ENCODE peak calls at places on chromosomes 13 and 19, in eight cellular contexts. A is Peyer's patch, D is uterus, T is body of pancreas, S is tibial nerve, Z is stomach, E is heart left ventricle, F is suprapubic skin. O is an unnamed sample.

GRCh38 chr19:33428627-33429013 is 55.1 kb downstream of the CEBPG start:
- DNase-seq in A (no peak), D (no peak), T (no peak), S (no peak), Z (no peak), E (no peak), F (peak; percentile 49), O (no peak)

GRCh38 chr13:33520480-33520839 is 234.9 kb upstream of the STARD13 start:
- DNase-seq in A (no peak), D (no peak), T (no peak), S (no peak), Z (no peak), E (no peak), F (no peak), O (no peak)

GRCh38 chr19:10320602-10321416 is 5.0 kb upstream of the FDX2 start:
- DNase-seq in A (no peak), D (no peak), T (no peak), S (no peak), Z (no peak), E (no peak), F (no peak), O (no peak)

GRCh38 chr19:5627395-5627904 is 4.6 kb downstream of the SAFB start:
- DNase-seq in A (peak; percentile 80), D (no peak), T (peak; percentile 30), S (peak; percentile 73), Z (peak; percentile 39), E (peak; percentile 74), F (no peak), O (no peak)

GRCh38 chr19:38218204-38218603 is 5.8 kb downstream of the DPF1 start:
- DNase-seq in A (no peak), D (no peak), T (no peak), S (no peak), Z (no peak), E (no peak), F (no peak), O (no peak)

GRCh38 chr13:74571811-74572210 is 437.6 kb upstream of the KLF12 start:
- DNase-seq in A (no peak), D (no peak), T (no peak), S (no peak), Z (no peak), E (no peak), F (no peak), O (no peak)

GRCh38 chr13:40758811-40759210 is 12.2 kb downstream of the MRPS31 start:
- DNase-seq in A (no peak), D (no peak), T (no peak), S (no peak), Z (no peak), E (no peak), F (no peak), O (no peak)

GRCh38 chr13:23378009-23378632 is 55.4 kb downstream of the SACS start:
- DNase-seq in A (peak; percentile 61), D (peak; percentile 41), T (no peak), S (peak; percentile 38), Z (no peak), E (no peak), F (no peak), O (peak; percentile 38)

GRCh38 chr13:58883405-58883804 is 1251.9 kb downstream of the PCDH17 start:
- DNase-seq in A (no peak), D (no peak), T (no peak), S (no peak), Z (no peak), E (no peak), F (no peak), O (no peak)

GRCh38 chr13:43664700-43665191 is 122.0 kb downstream of the ENOX1 start:
- DNase-seq in A (no peak), D (peak; percentile 27), T (peak; percentile 13), S (no peak), Z (peak; percentile 35), E (peak; percentile 48), F (no peak), O (peak; percentile 27)

GRCh38 chr19:45789035-45789786 is 3.4 kb downstream of the DMWD start:
- DNase-seq in A (no peak), D (no peak), T (no peak), S (no peak), Z (no peak), E (no peak), F (no peak), O (no peak)

GRCh38 chr19:48632692-48633147 is 4.5 kb downstream of the DBP start:
- DNase-seq in A (peak; percentile 68), D (no peak), T (no peak), S (no peak), Z (no peak), E (no peak), F (no peak), O (no peak)

GRCh38 chr19:48634424-48635262 is 2.5 kb downstream of the DBP start:
- DNase-seq in A (peak; percentile 98), D (peak; percentile 98), T (peak; percentile 98), S (peak; percentile 97), Z (peak; percentile 99), E (peak; percentile 98), F (peak; percentile 99), O (peak; percentile 98)

GRCh38 chr19:48635263-48635965 is 1.8 kb downstream of the DBP start:
- DNase-seq in A (peak; percentile 83), D (peak; percentile 80), T (peak; percentile 72), S (peak; percentile 76), Z (peak; percentile 75), E (peak; percentile 87), F (no peak), O (peak; percentile 84)

GRCh38 chr19:48633148-48634035 is 3.8 kb downstream of the DBP start:
- DNase-seq in A (peak; percentile 91), D (no peak), T (no peak), S (no peak), Z (no peak), E (no peak), F (no peak), O (no peak)

GRCh38 chr19:48634036-48634342 is 3.2 kb downstream of the DBP start:
- DNase-seq in A (no peak), D (no peak), T (no peak), S (no peak), Z (no peak), E (no peak), F (no peak), O (no peak)
- H3K4me3 ChIP-seq in A (peak overlapping the region; percentile 91), D (peak overlapping the region; percentile 12), T (no peak overlapping the region), S (no peak overlapping the region), Z (peak overlapping the region; percentile 22), E (peak overlapping the region; percentile 80), F (peak overlapping the region; percentile 82), O (peak overlapping the region; percentile 26)

GRCh38 chr19:47331490-47331889 is 485 bp upstream of the C5AR2 start:
- DNase-seq in A (no peak), D (no peak), T (no peak), S (no peak), Z (no peak), E (no peak), F (no peak), O (no peak)

GRCh38 chr19:47330466-47330869 is 1.5 kb upstream of the C5AR2 start:
- DNase-seq in A (no peak), D (no peak), T (no peak), S (no peak), Z (no peak), E (no peak), F (no peak), O (no peak)

GRCh38 chr19:47331931-47332547 is at the start of gene C5AR2:
- DNase-seq in A (no peak), D (no peak), T (no peak), S (no peak), Z (no peak), E (no peak), F (no peak), O (no peak)
- TF ChIP-seq POLR2A in A (no peak), D (no peak), T (no peak), S (no peak), Z (no peak), E (no peak), F (peak; percentile 29), O (no peak)

DNA sequence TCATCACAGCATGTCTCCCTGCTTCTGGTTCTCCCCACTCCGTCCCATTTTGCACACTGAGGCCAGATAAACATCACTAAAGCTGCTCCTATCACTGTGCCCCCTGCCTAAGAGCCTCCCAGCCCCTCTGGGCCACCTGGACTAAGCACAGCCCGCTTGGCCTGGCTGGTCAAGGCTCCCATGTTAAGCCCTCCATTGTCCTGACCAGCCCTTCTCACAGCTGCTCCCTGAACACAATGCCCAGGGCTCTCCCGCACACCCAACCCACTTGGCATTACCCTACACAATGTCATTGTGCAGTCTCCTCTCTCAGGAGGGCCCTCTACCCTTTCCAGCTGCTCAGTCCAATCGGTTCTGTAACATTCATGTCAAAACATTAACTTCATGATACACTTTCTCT is 133.4 kb downstream of the NUFIP1 start:
- DNase-seq in A (no peak), D (no peak), T (no peak), S (no peak), Z (no peak), E (no peak), F (no peak), O (no peak)
- H3K4me3 ChIP-seq in A (no peak overlapping the region), D (no peak overlapping the region), T (no peak overlapping the region), S (no peak overlapping the region), Z (no peak overlapping the region), E (no peak overlapping the region), F (no peak overlapping the region), O (no peak overlapping the region)

GRCh38 chr19:18566953-18567352 is 4.7 kb upstream of the UBA52 start:
- DNase-seq in A (no peak), D (no peak), T (no peak), S (no peak), Z (no peak), E (no peak), F (no peak), O (no peak)

GRCh38 chr19:18568367-18568766 is 3.3 kb upstream of the UBA52 start:
- DNase-seq in A (no peak), D (no peak), T (no peak), S (no peak), Z (no peak), E (no peak), F (no peak), O (no peak)

GRCh38 chr19:18574691-18575291 is 3.1 kb downstream of the UBA52 start:
- DNase-seq in A (no peak), D (no peak), T (no peak), S (no peak), Z (no peak), E (no peak), F (no peak), O (no peak)

GRCh38 chr19:18576383-18576782 is 4.7 kb downstream of the UBA52 start:
- DNase-seq in A (no peak), D (no peak), T (no peak), S (no peak), Z (no peak), E (no peak), F (no peak), O (no peak)

DNA sequence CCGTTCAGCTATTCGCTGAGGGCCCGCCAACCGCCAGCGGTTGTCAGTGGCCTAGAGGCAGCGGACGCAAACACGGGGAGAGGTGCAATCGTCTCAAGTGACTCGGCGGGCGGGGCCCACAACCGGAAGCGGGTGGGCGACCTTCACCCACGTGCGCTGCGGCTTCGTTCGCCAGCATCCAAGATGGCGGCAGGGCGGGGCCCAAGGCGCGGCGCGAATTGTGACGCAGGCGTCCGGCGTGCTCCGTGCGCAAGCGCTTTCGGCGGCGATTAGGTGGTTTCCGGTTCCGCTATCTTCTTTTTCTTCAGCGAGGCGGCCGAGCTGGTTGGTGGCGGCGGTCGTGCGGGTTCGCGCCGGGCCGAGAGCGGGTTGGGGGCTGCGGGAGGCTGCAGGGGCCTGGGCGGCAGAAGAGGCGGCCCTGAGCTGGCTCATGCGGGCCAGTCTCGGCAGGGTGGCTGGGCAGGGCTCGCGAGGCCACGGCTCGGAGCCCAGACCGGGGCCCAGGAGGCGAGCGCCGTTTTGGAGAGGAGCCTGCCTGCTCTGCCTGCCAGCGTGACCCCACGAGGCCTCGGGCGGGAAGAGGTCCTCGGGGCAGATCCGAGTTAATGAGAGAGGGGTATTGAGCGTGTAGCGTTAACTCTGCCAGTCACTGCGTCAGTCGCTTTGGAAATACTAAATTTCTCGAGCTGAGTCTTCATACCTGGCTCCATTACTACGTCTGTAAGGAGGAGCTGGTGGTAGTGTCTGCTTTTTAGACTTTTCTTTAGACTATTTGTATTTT is at the start of gene UBA52:
- DNase-seq in A (peak; percentile 99), D (peak; percentile 99), T (peak; percentile 98), S (peak; percentile 96), Z (peak; percentile 99), E (peak; percentile 99), F (peak; percentile 99), O (peak; percentile 98)
- TF ChIP-seq POLR2A in A (peak; percentile 84), D (peak; percentile 85), T (peak; percentile 82), S (peak; percentile 63), Z (no peak), E (peak; percentile 35), F (peak; percentile 86), O (peak; percentile 96)

O was measured in ovary.